ENCODE peak calls at places on chromosomes 2 and 18, in six cellular contexts. V, C, A, D, T and H are unnamed samples.
A peak's percentile ranks its signal among the peaks of the same experiment; 100 is the strongest.

GRCh38 chr2:151544449-151544848 is 134.7 kb downstream of the RIF1 start:
- DNase-seq in T (no peak), V (no peak), C (no peak), A (no peak), D (no peak), H (no peak)

GRCh38 chr2:231410293-231411004 is 14.9 kb downstream of the B3GNT7 start:
- DNase-seq in D (peak; percentile 82), C (peak; percentile 91), T (no peak), A (no peak), V (no peak), H (no peak)

GRCh38 chr18:22694954-22695353 is 238.2 kb upstream of the RBBP8 start:
- DNase-seq in D (no peak), V (no peak), C (peak; percentile 72), A (no peak), T (no peak), H (no peak)

GRCh38 chr2:231297108-231297908 is 98.2 kb upstream of the B3GNT7 start:
- DNase-seq in D (peak; percentile 73), A (no peak), C (peak; percentile 92), T (peak; percentile 28), V (peak; percentile 49), H (peak; percentile 74)

GRCh38 chr18:79642626-79643025 is 37.0 kb upstream of the CTDP1 start:
- DNase-seq in D (no peak), A (no peak), C (no peak), V (no peak), T (no peak), H (no peak)

GRCh38 chr2:1628893-1629292 is 115.4 kb downstream of the PXDN start:
- DNase-seq in D (no peak), T (no peak), C (no peak), A (no peak), V (no peak), H (no peak)

GRCh38 chr2:101076581-101076980 is 74.5 kb downstream of the RPL31 start:
- DNase-seq in V (no peak), T (no peak), D (no peak), A (no peak), C (no peak), H (no peak)

GRCh38 chr2:154067124-154067523 is 195.4 kb downstream of the GALNT13 start:
- DNase-seq in V (no peak), T (no peak), A (no peak), C (no peak), D (no peak), H (no peak)

GRCh38 chr2:120675460-120676130 is 60.1 kb upstream of the GLI2 start:
- DNase-seq in T (peak; percentile 27), C (peak; percentile 93), A (no peak), D (peak; percentile 84), V (peak; percentile 50), H (peak; percentile 66)

GRCh38 chr2:74181739-74182138 is 3.1 kb upstream of the MOB1A start:
- DNase-seq in C (no peak), A (no peak), V (no peak), D (no peak), T (peak; percentile 51), H (no peak)

GRCh38 chr2:240464514-240465241 is 29.2 kb downstream of the GPC1 start:
- DNase-seq in V (peak; percentile 34), D (peak; percentile 8), A (no peak), C (no peak), T (no peak), H (peak; percentile 13)

GRCh38 chr2:12334289-12335003 is 382.3 kb upstream of the TRIB2 start:
- DNase-seq in T (no peak), D (no peak), C (no peak), V (no peak), A (no peak), H (no peak)

GRCh38 chr2:45253151-45253550 is 243.9 kb upstream of the SIX2 start:
- DNase-seq in A (no peak), V (no peak), D (no peak), C (no peak), T (no peak), H (no peak)